ENCODE peak calls at places on chromosomes 6 and 20, in ten cellular contexts. B is dorsolateral prefrontal cortex, O is body of pancreas, H is stomach, I is AG09319, F is brain microvascular endothelial cell, T is ovary, V is nephron progenitor cell, U is heart left ventricle, Q is adrenal gland. Y is an unnamed sample.

GRCh38 chr20:43982886-43983285 is 68.2 kb downstream of the TOX2 start:
- DNase-seq in Q (no peak), B (no peak), O (no peak), T (no peak), U (no peak), V (no peak), H (no peak), F (no peak), I (no peak), Y (no peak)

GRCh38 chr6:109139109-109139508 is 43.8 kb downstream of the CEP57L1 start:
- DNase-seq in Q (no peak), V (no peak), B (no peak), U (no peak), O (no peak), T (no peak), H (no peak), I (no peak), F (peak; percentile 51), Y (no peak)

GRCh38 chr6:154995241-154996162 is at the start of gene TIAM2:
- DNase-seq in T (no peak), H (no peak), V (peak; percentile 72), O (no peak), U (no peak), F (no peak), I (no peak), B (no peak), Q (peak; percentile 9), Y (no peak)

GRCh38 chr6:2266845-2267244 is 21.4 kb upstream of the GMDS start:
- DNase-seq in U (no peak), V (no peak), B (no peak), Q (no peak), T (no peak), F (no peak), I (no peak), O (no peak), H (no peak), Y (no peak)

GRCh38 chr6:166046232-166046631 is 121.4 kb downstream of the TBXT start:
- DNase-seq in U (no peak), B (no peak), T (no peak), O (no peak), I (peak; percentile 56), Q (no peak), F (peak; percentile 92), H (no peak), V (no peak), Y (no peak)

GRCh38 chr20:56630086-56630493 is 984 bp downstream of the TFAP2C start:
- DNase-seq in T (peak; percentile 40), U (no peak), V (peak; percentile 80), O (peak; percentile 64), Q (peak; percentile 15), H (peak; percentile 43), I (peak; percentile 62), F (peak; percentile 47), B (no peak), Y (peak; percentile 58)

GRCh38 chr6:12844284-12845223 is 128.0 kb downstream of the PHACTR1 start:
- DNase-seq in I (no peak), V (no peak), H (no peak), U (no peak), Q (no peak), T (no peak), B (no peak), O (no peak), F (peak; percentile 3), Y (no peak)

GRCh38 chr20:5552154-5552553 is 198.0 kb upstream of the SHLD1 start:
- DNase-seq in T (no peak), O (no peak), F (no peak), B (no peak), U (no peak), I (no peak), H (no peak), V (no peak), Q (no peak), Y (no peak)

GRCh38 chr6:110999634-111000270 is 17.9 kb downstream of the RPF2 start:
- DNase-seq in H (no peak), B (no peak), I (no peak), V (no peak), O (no peak), T (no peak), U (no peak), Q (no peak), F (no peak), Y (no peak)

GRCh38 chr6:21741221-21742109 is 147.9 kb downstream of the SOX4 start:
- DNase-seq in V (no peak), H (no peak), T (no peak), O (no peak), U (no peak), B (no peak), I (no peak), F (no peak), Q (no peak), Y (no peak)

GRCh38 chr6:130643361-130643760 is 183.8 kb upstream of the SMLR1 start:
- DNase-seq in B (peak; percentile 47), H (no peak), O (no peak), F (no peak), U (no peak), V (no peak), Q (no peak), T (no peak), I (no peak), Y (no peak)
- TF ChIP-seq CTCF in B (no peak), H (no peak), O (no peak), F (no peak), U (no peak), V (no peak), Q (no peak), T (no peak), I (no peak), Y (no peak)

GRCh38 chr6:73985891-73986290 is 289.9 kb downstream of the CD109 start:
- DNase-seq in O (no peak), F (no peak), V (no peak), Q (no peak), B (no peak), I (peak; percentile 83), T (no peak), U (no peak), H (no peak), Y (no peak)
- TF ChIP-seq CTCF in O (no peak), F (peak; percentile 62), V (no peak), Q (no peak), B (peak; percentile 14), I (peak; percentile 57), T (no peak), U (no peak), H (no peak), Y (no peak)

GRCh38 chr6:15299430-15300131 is 53.7 kb downstream of the JARID2 start:
- DNase-seq in I (no peak), Q (peak; percentile 59), V (no peak), F (no peak), O (peak; percentile 35), T (no peak), U (peak; percentile 63), B (no peak), H (peak; percentile 31), Y (no peak)
- TF ChIP-seq CTCF in I (no peak), Q (no peak), V (no peak), F (no peak), O (no peak), T (no peak), U (no peak), B (no peak), H (no peak), Y (no peak)

GRCh38 chr20:8398289-8399051 is 266.4 kb downstream of the PLCB1 start:
- DNase-seq in O (no peak), F (no peak), Q (no peak), V (no peak), I (no peak), B (no peak), U (no peak), H (no peak), T (no peak), Y (no peak)
- TF ChIP-seq CTCF in O (no peak), F (no peak), Q (no peak), V (no peak), I (no peak), B (no peak), U (no peak), H (no peak), T (no peak), Y (no peak)

Y was measured in colonic mucosa.